ENCODE peak calls at places on chromosomes 6 and 20, in ten cellular contexts. S is heart right ventricle; O is neural progenitor cell; B is adipocyte; I is tibial nerve; D is gastrocnemius medialis; Y is HCT116; L is ascending aorta; U is CD8-positive, alpha-beta memory T cell; V is cardiac muscle cell. N is an unnamed sample.

GRCh38 chr20:45092898-45093297 is 8.0 kb downstream of the KCNS1 start:
- DNase-seq in S (no peak), O (no peak), B (no peak), I (no peak), D (no peak), Y (no peak), L (no peak), U (no peak), V (no peak), N (no peak)

GRCh38 chr20:62652051-62652893 is 10.0 kb downstream of the SLCO4A1 start:
- DNase-seq in S (peak; percentile 95), O (peak; percentile 39), B (peak; percentile 97), I (peak; percentile 92), D (peak; percentile 95), Y (peak; percentile 33), L (peak; percentile 88), U (peak; percentile 83), V (peak; percentile 24), N (peak; percentile 98)

GRCh38 chr6:148455674-148456559 is 113.3 kb downstream of the SASH1 start:
- DNase-seq in S (no peak), O (peak; percentile 20), B (no peak), I (no peak), D (no peak), Y (no peak), L (no peak), U (no peak), V (no peak), N (no peak)

GRCh38 chr20:41264819-41265218 is 52.7 kb downstream of the ZHX3 start:
- DNase-seq in S (no peak), O (no peak), B (no peak), I (no peak), D (no peak), Y (no peak), L (no peak), U (no peak), V (no peak), N (no peak)

GRCh38 chr20:38184098-38184497 is 19.0 kb upstream of the TGM2 start:
- DNase-seq in S (no peak), O (no peak), B (no peak), I (no peak), D (no peak), Y (no peak), L (no peak), U (no peak), V (no peak), N (no peak)

GRCh38 chr6:162442675-162443074 is 284.9 kb downstream of the PRKN start:
- DNase-seq in S (no peak), O (peak; percentile 80), B (no peak), I (no peak), D (no peak), Y (no peak), L (no peak), U (no peak), V (peak; percentile 60), N (no peak)

GRCh38 chr20:25314497-25315417 is 66.9 kb downstream of the PYGB start:
- DNase-seq in S (peak; percentile 2), O (peak; percentile 22), B (no peak), I (peak; percentile 10), D (no peak), Y (no peak), L (no peak), U (no peak), V (no peak), N (peak; percentile 11)

GRCh38 chr20:41218466-41218865 is 81.1 kb downstream of the PLCG1 start:
- DNase-seq in S (no peak), O (no peak), B (peak; percentile 72), I (no peak), D (no peak), Y (no peak), L (no peak), U (no peak), V (no peak), N (no peak)

GRCh38 chr20:17172826-17173420 is 53.9 kb upstream of the PCSK2 start:
- DNase-seq in S (no peak), O (no peak), B (no peak), I (no peak), D (no peak), Y (no peak), L (no peak), U (no peak), V (no peak), N (no peak)

GRCh38 chr20:49608752-49609670 is 41.1 kb upstream of the PTGIS start:
- DNase-seq in S (peak; percentile 44), O (peak; percentile 83), B (peak; percentile 82), I (no peak), D (peak; percentile 51), Y (peak; percentile 33), L (no peak), U (peak; percentile 80), V (peak; percentile 80), N (no peak)

GRCh38 chr20:48680650-48681049 is 147.1 kb downstream of the PREX1 start:
- DNase-seq in S (no peak), O (no peak), B (no peak), I (no peak), D (no peak), Y (no peak), L (no peak), U (no peak), V (no peak), N (no peak)

GRCh38 chr6:38876470-38876869 is 161.4 kb downstream of the DNAH8 start:
- DNase-seq in S (no peak), O (peak; percentile 17), B (no peak), I (no peak), D (no peak), Y (no peak), L (no peak), U (peak; percentile 69), V (no peak), N (no peak)

DNA sequence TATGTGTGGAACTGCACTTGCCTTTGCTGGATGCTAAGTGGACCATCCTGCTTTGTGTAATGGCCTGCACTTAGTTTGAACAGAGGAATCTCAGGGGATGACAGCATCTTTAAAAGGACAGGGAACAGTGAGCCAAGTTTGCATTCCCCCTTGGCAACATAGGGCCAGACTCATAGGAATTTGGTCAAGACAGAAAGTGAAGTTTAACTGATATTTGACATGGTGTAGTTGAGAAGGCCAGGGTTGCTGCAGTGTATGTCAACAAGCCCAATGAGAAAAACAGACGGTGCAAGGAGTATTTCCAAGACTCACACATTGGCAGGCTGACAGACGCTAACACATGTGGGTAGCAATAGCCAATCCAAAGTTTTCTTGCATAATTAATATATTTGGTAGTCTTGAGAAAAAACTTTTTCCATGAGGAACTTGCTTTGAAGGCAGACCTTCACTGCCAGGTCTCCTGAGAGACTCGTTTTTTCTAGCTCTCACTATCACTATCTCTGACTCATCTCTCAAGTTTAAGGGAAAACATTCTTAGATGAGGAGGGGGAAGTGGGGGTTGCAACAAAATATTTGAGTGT is 213.8 kb downstream of the IBTK start:
- DNase-seq in S (peak; percentile 82), O (no peak), B (no peak), I (peak; percentile 48), D (peak; percentile 49), Y (no peak), L (no peak), U (no peak), V (no peak), N (peak; percentile 64)
- H3K9me3 ChIP-seq in S (no peaks in the 10 kb centered on the region), O (no peaks in the 10 kb centered on the region), B (no peaks in the 10 kb centered on the region), I (no peaks in the 10 kb centered on the region), D (no peaks in the 10 kb centered on the region), Y (no peaks in the 10 kb centered on the region), L (no peaks in the 10 kb centered on the region), U (no peaks in the 10 kb centered on the region), V (no peaks in the 10 kb centered on the region), N (no peaks in the 10 kb centered on the region)

DNA sequence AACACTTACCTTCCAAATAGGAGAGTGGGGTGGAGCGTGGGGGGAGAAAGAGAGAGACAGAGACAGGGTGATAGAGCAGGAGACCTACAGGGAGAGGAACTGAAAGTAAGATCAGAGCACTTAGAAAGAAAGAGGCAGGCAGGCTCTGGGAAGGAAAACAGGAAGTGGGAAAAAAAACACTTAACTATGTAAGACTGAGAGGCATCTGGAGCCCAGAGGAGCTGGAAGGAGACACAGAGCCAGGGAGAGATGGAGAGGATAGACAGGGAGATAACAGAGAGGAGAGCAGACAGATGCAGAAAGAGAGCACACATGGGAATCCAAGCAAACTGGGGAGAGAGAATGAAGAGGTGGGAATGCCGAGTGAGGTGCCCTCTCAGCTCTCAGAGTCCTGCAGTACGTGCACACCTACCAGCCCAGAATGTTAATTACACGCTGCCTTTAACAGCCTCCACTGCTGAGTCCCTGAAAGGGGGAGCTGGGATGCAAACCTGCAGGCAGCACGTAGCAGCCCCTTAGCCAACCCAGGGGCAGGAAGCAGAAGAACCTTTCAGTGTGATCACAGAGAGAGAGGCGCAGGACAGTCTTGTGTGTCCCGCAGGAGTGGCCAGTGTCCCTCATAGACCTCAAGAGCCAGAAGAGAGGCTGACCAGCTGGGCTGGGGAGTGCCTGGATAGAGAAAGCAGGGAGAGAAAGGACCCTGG is 132.7 kb upstream of the LRFN2 start:
- DNase-seq in S (no peak), O (peak; percentile 49), B (peak; percentile 57), I (no peak), D (no peak), Y (no peak), L (no peak), U (no peak), V (peak; percentile 31), N (peak; percentile 24)
- H3K4me3 ChIP-seq in S (peak overlapping the region; percentile 0), O (no peak overlapping the region), B (peak overlapping the region; percentile 42), I (peak overlapping the region; percentile 10), D (no peak overlapping the region), Y (no peak overlapping the region), L (peak overlapping the region; percentile 34), U (no peak overlapping the region), V (no peak overlapping the region), N (peak overlapping the region; percentile 8)

DNA sequence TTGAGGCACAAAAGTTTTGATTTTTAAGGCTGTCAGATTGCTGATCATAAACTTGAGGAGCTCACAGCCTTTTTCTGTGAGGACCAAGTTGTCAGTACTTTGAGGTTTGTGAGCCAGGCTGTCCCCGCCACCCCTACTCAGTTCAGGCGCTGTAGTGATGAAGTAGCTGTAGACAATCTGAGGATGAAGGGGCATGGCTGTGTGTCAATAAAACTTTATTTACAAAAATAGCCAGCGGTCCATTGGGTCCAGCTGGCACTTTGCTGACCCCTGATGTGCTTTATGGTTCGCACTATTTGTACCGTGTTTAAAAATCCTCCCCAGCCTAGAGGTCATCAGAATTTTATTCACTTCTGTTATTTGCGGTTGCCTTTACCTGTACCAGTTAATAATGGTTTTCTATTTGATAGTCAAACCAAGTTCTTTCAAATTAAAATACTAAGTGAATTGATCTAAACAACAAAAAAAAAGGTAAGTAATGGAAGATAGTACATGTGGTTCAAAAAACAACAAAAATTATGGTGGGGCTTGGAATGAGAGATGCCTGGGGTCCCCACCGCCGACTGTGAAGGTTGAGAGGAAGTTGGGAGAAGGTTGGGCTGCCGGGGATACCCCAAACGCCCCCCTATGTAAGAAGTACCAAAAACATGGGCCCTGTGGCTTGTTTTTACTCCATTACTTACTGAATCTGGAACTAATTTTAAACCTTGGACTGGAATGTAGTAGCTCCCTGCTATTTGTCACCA is 123.6 kb downstream of the SYCP2 start:
- DNase-seq in S (no peak), O (no peak), B (no peak), I (no peak), D (no peak), Y (no peak), L (no peak), U (no peak), V (no peak), N (no peak)
- H3K9me3 ChIP-seq in S (no peaks in the 10 kb centered on the region), O (no peaks in the 10 kb centered on the region), B (no peaks in the 10 kb centered on the region), I (no peaks in the 10 kb centered on the region), D (no peaks in the 10 kb centered on the region), Y (no peaks in the 10 kb centered on the region), L (no peaks in the 10 kb centered on the region), U (no peaks in the 10 kb centered on the region), V (no peaks in the 10 kb centered on the region), N (no peaks in the 10 kb centered on the region)

DNA sequence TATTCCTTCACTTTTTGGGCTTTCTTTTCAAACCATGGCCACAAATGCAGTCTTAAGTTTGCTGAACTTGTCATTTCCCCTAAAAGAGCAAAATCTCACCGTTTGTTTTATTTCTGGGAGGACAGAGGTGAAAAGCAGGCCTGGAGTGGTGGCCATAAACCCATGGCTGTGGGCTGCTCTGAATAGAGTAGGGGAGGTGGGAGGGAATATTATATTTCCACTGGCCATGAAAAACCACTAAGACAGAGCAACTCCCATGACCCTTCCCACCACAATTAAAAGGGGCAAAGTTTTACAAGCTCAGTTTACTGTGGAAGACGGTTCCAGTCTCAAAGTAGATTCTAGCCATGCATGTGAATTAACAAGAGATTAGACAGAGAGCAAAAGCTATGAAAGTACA is 59.0 kb downstream of the IYD start:
- DNase-seq in S (no peak), O (no peak), B (no peak), I (no peak), D (no peak), Y (no peak), L (no peak), U (no peak), V (no peak), N (no peak)
- H3K4me3 ChIP-seq in S (no peak overlapping the region), O (no peak overlapping the region), B (no peak overlapping the region), I (no peak overlapping the region), D (no peak overlapping the region), Y (no peak overlapping the region), L (no peak overlapping the region), U (no peak overlapping the region), V (no peak overlapping the region), N (no peak overlapping the region)

N was measured in tibial artery.